ENCODE peak calls at places on chromosomes 13 and 19, in seven cellular contexts. One of them, this sample, is unnamed.

GRCh38 chr13:95099541-95099940 is 201.7 kb downstream of the ABCC4 start:
- DNase-seq in ELR: peak; percentile 36
- DNase-seq in foreskin keratinocyte: no peak
- DNase-seq in stimulated activated CD4-positive, alpha-beta T cell treated with anti-CD3 and anti-CD28 coated beads, Interleukin-4, amount 100 ng/mL, for 24 hours: no peak
- DNase-seq in breast epithelium: no peak
- DNase-seq in Calu3: no peak
- DNase-seq in HuH-7.5: no peak
- DNase-seq in this sample: no peak

GRCh38 chr19:16428372-16429036 is 43.3 kb downstream of the EPS15L1 start:
- DNase-seq in ELR: no peak
- DNase-seq in foreskin keratinocyte: no peak
- DNase-seq in stimulated activated CD4-positive, alpha-beta T cell treated with anti-CD3 and anti-CD28 coated beads, Interleukin-4, amount 100 ng/mL, for 24 hours: no peak
- DNase-seq in breast epithelium: no peak
- DNase-seq in Calu3: no peak
- DNase-seq in HuH-7.5: no peak
- DNase-seq in this sample: no peak

GRCh38 chr19:54388001-54388802 is 23.5 kb upstream of the LAIR1 start:
- DNase-seq in ELR: peak; percentile 4
- DNase-seq in foreskin keratinocyte: no peak
- DNase-seq in stimulated activated CD4-positive, alpha-beta T cell treated with anti-CD3 and anti-CD28 coated beads, Interleukin-4, amount 100 ng/mL, for 24 hours: peak; percentile 39
- DNase-seq in breast epithelium: no peak
- DNase-seq in Calu3: peak; percentile 31
- DNase-seq in HuH-7.5: no peak
- DNase-seq in this sample: no peak

GRCh38 chr13:47277774-47278173 is 380.9 kb upstream of the HTR2A start:
- DNase-seq in ELR: peak; percentile 15
- DNase-seq in foreskin keratinocyte: peak; percentile 22
- DNase-seq in stimulated activated CD4-positive, alpha-beta T cell treated with anti-CD3 and anti-CD28 coated beads, Interleukin-4, amount 100 ng/mL, for 24 hours: no peak
- DNase-seq in breast epithelium: no peak
- DNase-seq in Calu3: no peak
- DNase-seq in HuH-7.5: no peak
- DNase-seq in this sample: no peak

GRCh38 chr13:38879278-38879677 is 111.4 kb downstream of the STOML3 start:
- DNase-seq in ELR: no peak
- DNase-seq in foreskin keratinocyte: no peak
- DNase-seq in stimulated activated CD4-positive, alpha-beta T cell treated with anti-CD3 and anti-CD28 coated beads, Interleukin-4, amount 100 ng/mL, for 24 hours: no peak
- DNase-seq in breast epithelium: no peak
- DNase-seq in Calu3: no peak
- DNase-seq in HuH-7.5: no peak
- DNase-seq in this sample: peak; percentile 56

GRCh38 chr13:61734683-61735082 is 319.0 kb upstream of the PCDH20 start:
- DNase-seq in ELR: no peak
- DNase-seq in foreskin keratinocyte: no peak
- DNase-seq in stimulated activated CD4-positive, alpha-beta T cell treated with anti-CD3 and anti-CD28 coated beads, Interleukin-4, amount 100 ng/mL, for 24 hours: no peak
- DNase-seq in breast epithelium: no peak
- DNase-seq in Calu3: no peak
- DNase-seq in HuH-7.5: no peak
- DNase-seq in this sample: no peak

GRCh38 chr13:34816543-34816942 is 125.5 kb upstream of the NBEA start:
- DNase-seq in ELR: no peak
- DNase-seq in foreskin keratinocyte: peak; percentile 6
- DNase-seq in stimulated activated CD4-positive, alpha-beta T cell treated with anti-CD3 and anti-CD28 coated beads, Interleukin-4, amount 100 ng/mL, for 24 hours: no peak
- DNase-seq in breast epithelium: no peak
- DNase-seq in Calu3: no peak
- DNase-seq in HuH-7.5: no peak
- DNase-seq in this sample: no peak

GRCh38 chr19:38478273-38478971 is 44.9 kb downstream of the RYR1 start:
- DNase-seq in ELR: peak; percentile 56
- DNase-seq in foreskin keratinocyte: no peak
- DNase-seq in stimulated activated CD4-positive, alpha-beta T cell treated with anti-CD3 and anti-CD28 coated beads, Interleukin-4, amount 100 ng/mL, for 24 hours: no peak
- DNase-seq in breast epithelium: no peak
- DNase-seq in Calu3: peak; percentile 37
- DNase-seq in HuH-7.5: peak; percentile 86
- DNase-seq in this sample: no peak

GRCh38 chr19:1910169-1910568 is 5.0 kb downstream of the ADAT3 start:
- DNase-seq in ELR: no peak
- DNase-seq in foreskin keratinocyte: no peak
- DNase-seq in stimulated activated CD4-positive, alpha-beta T cell treated with anti-CD3 and anti-CD28 coated beads, Interleukin-4, amount 100 ng/mL, for 24 hours: no peak
- DNase-seq in breast epithelium: no peak
- DNase-seq in Calu3: no peak
- DNase-seq in HuH-7.5: no peak
- DNase-seq in this sample: no peak

GRCh38 chr13:112974676-112975075 is 5.7 kb downstream of the MCF2L start:
- DNase-seq in ELR: no peak
- DNase-seq in foreskin keratinocyte: no peak
- DNase-seq in stimulated activated CD4-positive, alpha-beta T cell treated with anti-CD3 and anti-CD28 coated beads, Interleukin-4, amount 100 ng/mL, for 24 hours: no peak
- DNase-seq in breast epithelium: no peak
- DNase-seq in Calu3: no peak
- DNase-seq in HuH-7.5: no peak
- DNase-seq in this sample: no peak

GRCh38 chr19:31316201-31316951 is 32.9 kb downstream of the TSHZ3 start:
- DNase-seq in ELR: no peak
- DNase-seq in foreskin keratinocyte: no peak
- DNase-seq in stimulated activated CD4-positive, alpha-beta T cell treated with anti-CD3 and anti-CD28 coated beads, Interleukin-4, amount 100 ng/mL, for 24 hours: no peak
- DNase-seq in breast epithelium: no peak
- DNase-seq in Calu3: no peak
- DNase-seq in HuH-7.5: no peak
- DNase-seq in this sample: no peak

GRCh38 chr19:19278315-19278714 is 5.2 kb upstream of the TM6SF2 start:
- DNase-seq in ELR: no peak
- DNase-seq in foreskin keratinocyte: no peak
- DNase-seq in stimulated activated CD4-positive, alpha-beta T cell treated with anti-CD3 and anti-CD28 coated beads, Interleukin-4, amount 100 ng/mL, for 24 hours: no peak
- DNase-seq in breast epithelium: no peak
- DNase-seq in Calu3: no peak
- DNase-seq in HuH-7.5: no peak
- DNase-seq in this sample: no peak

GRCh38 chr19:49335071-49335783 is at the start of gene CD37:
- DNase-seq in ELR: no peak
- DNase-seq in foreskin keratinocyte: no peak
- DNase-seq in stimulated activated CD4-positive, alpha-beta T cell treated with anti-CD3 and anti-CD28 coated beads, Interleukin-4, amount 100 ng/mL, for 24 hours: peak; percentile 47
- DNase-seq in breast epithelium: peak; percentile 18
- DNase-seq in Calu3: no peak
- DNase-seq in HuH-7.5: no peak
- DNase-seq in this sample: no peak